ENCODE peak calls at places on chromosomes 4 and X, in six cellular contexts. Q is psoas muscle, T is IMR-90, A is natural killer cell, D is D721Med, P is endothelial cell. L is an unnamed sample.

GRCh38 chrX:154010330-154011087 is 9.2 kb downstream of the IRAK1 start:
- DNase-seq in T (no peak), P (no peak), A (no peak), Q (peak), D (no peak), L (no peak)

GRCh38 chrX:87621697-87622096 is 104.1 kb downstream of the KLHL4 start:
- DNase-seq in A (no peak), P (no peak), T (no peak), D (no peak), Q (no peak), L (no peak)

GRCh38 chr4:16083217-16084191 is at the start of gene PROM1:
- DNase-seq in D (peak), T (no peak), P (peak), Q (no peak), A (no peak), L (peak)

GRCh38 chr4:71214578-71214977 is 124.2 kb upstream of the SLC4A4 start:
- DNase-seq in A (no peak), P (no peak), T (no peak), Q (no peak), D (no peak), L (no peak)

GRCh38 chrX:1577845-1578244 is 13.6 kb upstream of the AKAP17A start:
- DNase-seq in D (no peak), P (no peak), T (no peak), A (no peak), Q (no peak), L (no peak)

GRCh38 chr4:186067757-186068385 is 1.1 kb upstream of the TLR3 start:
- DNase-seq in P (peak), D (no peak), Q (peak), T (peak), A (peak), L (no peak)

GRCh38 chrX:151901821-151902220 is 10.9 kb upstream of the MAGEA4 start:
- DNase-seq in D (no peak), P (no peak), Q (no peak), T (no peak), A (no peak), L (no peak)

GRCh38 chrX:129529685-129530281 is 6.5 kb upstream of the SMARCA1 start:
- DNase-seq in A (no peak), Q (no peak), P (no peak), D (no peak), T (peak), L (no peak)

GRCh38 chr4:14792702-14793227 is 209.5 kb upstream of the CPEB2 start:
- DNase-seq in D (no peak), P (no peak), T (no peak), Q (no peak), A (no peak), L (no peak)

GRCh38 chrX:13398073-13398823 is 78.4 kb upstream of the ATXN3L start:
- DNase-seq in P (no peak), Q (peak), A (no peak), T (peak), D (no peak), L (no peak)

GRCh38 chr4:126404549-126404948 is 1089.8 kb downstream of the FAT4 start:
- DNase-seq in A (no peak), P (no peak), Q (no peak), D (no peak), T (peak), L (no peak)

GRCh38 chr4:164876680-164877324 is at the start of gene APELA:
- DNase-seq in T (no peak), D (no peak), Q (no peak), P (no peak), A (no peak), L (no peak)

GRCh38 chr4:15110120-15110571 is 107.9 kb downstream of the CPEB2 start:
- DNase-seq in Q (no peak), T (no peak), A (no peak), P (no peak), D (no peak), L (no peak)

GRCh38 chrX:47233333-47234113 is 714 bp downstream of the USP11 start:
- DNase-seq in P (peak), Q (peak), A (peak), T (peak), D (peak), L (peak)

GRCh38 chrX:80765226-80765625 is 44.5 kb downstream of the BRWD3 start:
- DNase-seq in Q (no peak), A (no peak), D (no peak), T (peak), P (no peak), L (no peak)

GRCh38 chr4:98627477-98627876 is 30.9 kb downstream of the TSPAN5 start:
- DNase-seq in Q (no peak), D (no peak), T (no peak), P (no peak), A (no peak), L (no peak)

DNA sequence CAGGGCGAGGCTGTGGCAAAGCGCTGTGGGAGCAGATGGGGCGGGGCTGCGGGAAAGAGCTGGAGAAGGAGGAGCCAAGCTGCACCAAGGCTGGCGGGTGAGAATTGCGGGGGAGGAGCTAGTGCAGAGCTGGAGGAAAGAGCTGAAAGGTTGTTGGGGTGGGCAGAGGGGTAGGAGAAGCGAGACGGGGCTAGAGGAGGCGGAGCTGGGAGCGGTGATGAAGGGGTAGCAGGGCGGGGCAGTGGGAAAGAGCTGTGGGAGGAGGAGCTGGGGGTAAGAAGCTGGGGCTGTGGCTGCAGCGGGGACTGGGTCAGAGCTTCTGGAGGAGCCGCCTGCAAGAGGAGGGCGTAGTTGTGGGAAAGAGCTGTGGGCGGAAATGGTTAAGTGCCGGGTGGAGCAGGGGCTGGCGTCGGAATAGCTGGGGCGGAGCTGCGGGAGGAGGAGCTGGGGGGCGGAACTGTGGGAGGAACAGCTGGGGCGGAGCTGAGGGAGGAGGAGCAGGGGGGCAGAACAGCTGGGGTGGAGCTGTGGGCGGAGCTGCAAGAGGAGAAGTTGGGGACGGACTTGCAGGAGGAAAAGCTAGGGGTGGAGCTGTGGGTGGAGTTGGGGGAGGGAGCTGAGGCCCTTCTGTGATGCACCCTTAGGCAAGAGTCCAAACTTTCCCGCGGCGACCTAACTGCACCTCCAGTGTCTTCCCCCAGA is 1.9 kb upstream of the EOLA2 start:
- DNase-seq in T (peak), A (peak), Q (peak), D (peak), P (peak), L (peak)
- TF ChIP-seq CTCF in T (peak), A (no peak), Q (peak), D (peak), P (no peak), L (no peak)

GRCh38 chrX:16696956-16697355 is 15.5 kb downstream of the CTPS2 start:
- DNase-seq in P (no peak), A (no peak), Q (no peak), T (no peak), D (no peak), L (no peak)

GRCh38 chrX:16699389-16699788 is 13.1 kb downstream of the CTPS2 start:
- DNase-seq in P (no peak), Q (no peak), D (no peak), A (no peak), T (no peak), L (no peak)

GRCh38 chrX:16700734-16701133 is 11.7 kb downstream of the CTPS2 start:
- DNase-seq in A (no peak), D (no peak), P (no peak), Q (no peak), T (no peak), L (no peak)

GRCh38 chrX:16695079-16695676 is 17.3 kb downstream of the CTPS2 start:
- DNase-seq in Q (peak), T (peak), A (peak), D (no peak), P (peak), L (peak)
- TF ChIP-seq CTCF in Q (peak), T (peak), A (peak), D (peak), P (peak), L (peak)

GRCh38 chr4:74320559-74321118 is 12.4 kb downstream of the EPGN start:
- DNase-seq in T (peak), D (no peak), A (no peak), Q (no peak), P (peak), L (no peak)
- TF ChIP-seq CTCF in T (peak), D (peak), A (no peak), Q (peak), P (peak), L (peak)

DNA sequence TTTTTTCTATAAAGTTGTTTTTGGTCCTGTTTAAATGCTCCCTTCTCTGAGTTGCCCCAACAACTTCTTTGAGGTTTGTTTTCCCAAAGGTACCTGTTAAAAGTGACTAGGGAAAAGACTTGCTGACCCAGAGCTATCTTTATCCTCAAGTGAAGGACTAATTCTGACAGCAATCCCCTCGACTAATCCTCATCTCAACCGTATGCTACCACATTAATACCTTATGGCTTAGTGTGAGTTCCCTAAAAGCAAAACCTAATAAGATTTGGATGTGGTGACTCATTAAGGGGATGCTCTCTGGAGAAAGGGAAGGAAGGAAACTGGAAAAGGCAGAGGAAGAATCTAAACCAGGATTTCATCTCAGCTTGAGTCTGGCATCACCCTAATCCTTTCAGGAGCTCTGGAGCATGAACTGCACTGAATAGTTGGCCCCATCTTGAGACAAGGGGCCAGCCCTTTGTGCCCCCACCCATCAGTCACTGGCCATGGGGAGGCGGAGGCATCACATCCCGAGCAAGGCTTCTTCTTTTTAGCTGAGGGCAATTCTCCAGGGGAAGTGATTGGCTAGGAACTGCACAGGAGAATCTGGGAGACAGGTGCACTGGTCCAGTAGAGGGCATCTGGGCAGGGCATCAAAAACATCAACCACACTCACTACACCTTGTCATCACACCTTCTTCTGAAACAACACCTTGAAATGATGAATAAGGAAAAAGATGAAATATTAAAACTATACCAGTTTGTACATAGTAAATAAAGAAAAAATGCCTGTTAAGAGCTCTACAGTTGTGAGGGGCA is 6.9 kb upstream of the BBS7 start:
- DNase-seq in T (peak), D (peak), Q (no peak), P (no peak), A (no peak), L (no peak)
- TF ChIP-seq CTCF in T (no peak), D (no peak), Q (no peak), P (no peak), A (no peak), L (no peak)

DNA sequence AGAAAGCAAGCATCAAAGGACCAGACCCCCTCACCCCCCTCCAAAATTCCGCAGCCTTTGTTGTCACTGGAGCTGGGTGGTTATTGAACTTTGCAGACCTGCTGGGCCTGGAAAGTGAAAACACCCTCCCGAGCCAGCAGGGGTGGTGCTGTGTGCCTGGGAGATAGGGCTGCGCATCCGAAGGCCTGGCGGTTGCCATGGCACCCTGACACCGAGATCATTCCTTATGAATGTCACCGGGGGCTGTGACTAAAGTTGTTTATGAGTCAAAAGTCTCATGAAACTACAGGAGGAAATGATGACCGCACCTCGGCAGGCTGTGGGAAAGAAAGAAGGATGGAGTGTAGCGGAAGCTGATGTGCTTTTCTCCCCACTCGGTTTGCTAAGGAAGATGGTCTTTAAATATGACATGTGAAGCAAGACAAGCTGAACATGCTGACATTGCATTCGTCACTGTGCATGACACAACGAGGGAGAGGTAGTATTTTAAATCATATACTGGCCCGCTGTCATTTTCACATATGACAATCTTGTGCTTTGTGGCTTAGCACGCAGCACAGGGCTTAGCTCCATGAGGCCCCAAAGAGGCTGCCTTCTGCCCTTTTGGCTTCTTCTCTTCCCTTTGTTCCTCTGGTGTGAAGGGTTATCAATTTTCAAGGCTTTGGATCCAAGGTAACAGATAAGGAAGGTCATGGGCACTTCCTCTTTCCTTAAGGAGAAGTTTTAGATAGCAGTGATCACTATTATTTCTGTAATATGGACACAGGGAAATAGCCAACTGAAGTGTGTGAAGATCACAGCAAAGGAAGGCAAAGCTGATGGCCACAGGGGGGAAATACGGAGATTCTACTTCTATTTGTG is 367.1 kb downstream of the UNC5C start:
- DNase-seq in A (no peak), P (no peak), Q (no peak), T (peak), D (no peak), L (no peak)
- TF ChIP-seq CTCF in A (no peak), P (no peak), Q (no peak), T (no peak), D (no peak), L (no peak)

DNA sequence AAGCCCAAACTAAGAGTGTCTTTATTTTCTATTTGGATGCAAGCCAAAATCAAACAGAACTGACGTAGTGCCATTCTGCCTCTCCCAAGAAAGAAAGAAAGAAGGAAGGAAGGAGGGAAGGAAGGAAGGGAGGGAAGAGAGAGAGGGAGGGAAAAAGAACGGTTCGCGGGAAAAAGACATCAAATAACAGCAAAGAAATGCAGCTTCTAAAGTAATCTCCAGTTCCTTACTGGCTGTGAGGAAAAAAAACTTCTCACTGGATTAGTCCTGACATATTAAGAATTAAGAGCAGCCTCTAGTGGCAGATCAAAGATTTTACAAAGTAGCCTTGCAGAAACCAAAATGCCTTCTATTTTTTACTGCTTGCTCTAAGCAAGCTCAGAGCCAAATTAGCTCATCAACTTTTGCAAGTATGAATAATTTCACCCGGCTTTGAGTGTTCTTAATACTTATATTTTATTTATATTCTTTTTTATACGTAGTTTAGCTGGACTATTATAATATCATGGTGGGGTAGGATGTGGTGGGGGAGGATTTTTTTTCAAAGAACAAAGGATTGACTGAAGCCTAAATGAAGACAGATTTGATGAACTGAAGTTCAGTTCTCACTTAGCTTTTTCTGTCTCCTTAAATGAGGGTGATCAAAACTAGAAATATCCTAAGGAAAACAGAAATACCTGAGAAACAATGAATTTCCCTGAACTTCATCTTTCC is 36.6 kb downstream of the PITX2 start:
- DNase-seq in Q (no peak), A (no peak), P (no peak), D (no peak), T (peak), L (no peak)
- TF ChIP-seq CTCF in Q (peak), A (no peak), P (no peak), D (peak), T (peak), L (peak)

GRCh38 chr4:150593996-150594395 is 12.0 kb downstream of the MAB21L2 start:
- DNase-seq in T (peak), Q (no peak), D (no peak), A (no peak), P (no peak), L (no peak)

GRCh38 chr4:150591904-150592303 is 10.0 kb downstream of the MAB21L2 start:
- DNase-seq in D (no peak), P (no peak), Q (no peak), A (no peak), T (no peak), L (no peak)

GRCh38 chr4:150588341-150588740 is 6.4 kb downstream of the MAB21L2 start:
- DNase-seq in T (no peak), D (no peak), Q (no peak), P (no peak), A (no peak), L (no peak)

GRCh38 chr4:150589174-150589573 is 7.2 kb downstream of the MAB21L2 start:
- DNase-seq in Q (no peak), D (no peak), A (no peak), P (no peak), T (no peak), L (no peak)

GRCh38 chr4:150591284-150591874 is 9.4 kb downstream of the MAB21L2 start:
- DNase-seq in P (no peak), A (no peak), T (no peak), D (no peak), Q (no peak), L (no peak)
- TF ChIP-seq CTCF in P (no peak), A (no peak), T (no peak), D (no peak), Q (no peak), L (no peak)

GRCh38 chr4:127601029-127601428 is 31.7 kb upstream of the INTU start:
- DNase-seq in Q (no peak), D (no peak), A (no peak), P (no peak), T (peak), L (no peak)
- TF ChIP-seq CTCF in Q (no peak), D (peak), A (no peak), P (no peak), T (peak), L (peak)

GRCh38 chrX:134735015-134735414 is 76.7 kb upstream of the PLAC1 start:
- DNase-seq in D (no peak), P (no peak), A (no peak), Q (no peak), T (no peak), L (no peak)

GRCh38 chrX:134734343-134735001 is 76.2 kb upstream of the PLAC1 start:
- DNase-seq in A (no peak), P (no peak), Q (no peak), T (peak), D (no peak), L (no peak)

GRCh38 chrX:134732676-134733075 is 74.4 kb upstream of the PLAC1 start:
- DNase-seq in D (no peak), T (no peak), A (no peak), P (no peak), Q (no peak), L (no peak)

GRCh38 chrX:134732152-134732551 is 73.9 kb upstream of the PLAC1 start:
- DNase-seq in A (no peak), Q (no peak), P (no peak), D (no peak), T (no peak), L (no peak)

GRCh38 chrX:134733595-134733994 is 75.3 kb upstream of the PLAC1 start:
- DNase-seq in A (no peak), Q (no peak), D (no peak), P (no peak), T (no peak), L (no peak)
- TF ChIP-seq CTCF in A (no peak), Q (no peak), D (no peak), P (no peak), T (no peak), L (no peak)